ENCODE peak calls at places on chromosomes 2 and 18, in four cellular contexts. L is HepG2, M is A549, V is K562. K is an unnamed sample.

GRCh38 chr2:228658998-228659397 is 477.5 kb upstream of the SPHKAP start:
- DNase-seq in L (no peak), M (no peak), V (no peak), K (no peak)

GRCh38 chr18:13541621-13542519 is 184.5 kb downstream of the FAM210A start:
- DNase-seq in L (peak; percentile 98), M (peak; percentile 31), V (no peak), K (no peak)

GRCh38 chr2:46985512-46985911 is 69.9 kb upstream of the MCFD2 start:
- DNase-seq in L (no peak), M (peak; percentile 41), V (no peak), K (no peak)

GRCh38 chr18:49859006-49859359 is 45.6 kb upstream of the ACAA2 start:
- DNase-seq in L (no peak), M (no peak), V (no peak), K (no peak)

GRCh38 chr2:60337142-60337497 is 216.3 kb downstream of the BCL11A start:
- DNase-seq in L (no peak), M (no peak), V (peak; percentile 8), K (no peak)

GRCh38 chr18:50644807-50645206 is 84.9 kb downstream of the MAPK4 start:
- DNase-seq in L (peak; percentile 33), M (peak; percentile 39), V (peak; percentile 21), K (no peak)

GRCh38 chr2:216683846-216684245 is 11.5 kb downstream of the IGFBP5 start:
- DNase-seq in L (peak; percentile 61), M (peak; percentile 66), V (no peak), K (no peak)

GRCh38 chr2:107338571-107338970 is 452.6 kb upstream of the ST6GAL2 start:
- DNase-seq in L (no peak), M (no peak), V (no peak), K (no peak)

GRCh38 chr2:215409331-215410127 is 26.3 kb downstream of the FN1 start:
- DNase-seq in L (no peak), M (no peak), V (no peak), K (no peak)

GRCh38 chr2:174753038-174753633 is 11.1 kb downstream of the CHRNA1 start:
- DNase-seq in L (no peak), M (no peak), V (no peak), K (peak; percentile 27)

GRCh38 chr2:221203138-221203537 is 369.0 kb downstream of the EPHA4 start:
- DNase-seq in L (no peak), M (no peak), V (no peak), K (peak; percentile 20)

GRCh38 chr2:76700894-76701293 is 821.3 kb downstream of the LRRTM4 start:
- DNase-seq in L (no peak), M (no peak), V (no peak), K (no peak)

GRCh38 chr2:114862234-114862633 is 419.8 kb downstream of the DPP10 start:
- DNase-seq in L (no peak), M (no peak), V (no peak), K (no peak)

GRCh38 chr2:134281815-134282419 is 28.0 kb downstream of the MGAT5 start:
- DNase-seq in L (no peak), M (no peak), V (no peak), K (no peak)

GRCh38 chr2:236168110-236169067 is at the start of gene GBX2:
- DNase-seq in L (no peak), M (peak; percentile 89), V (peak; percentile 94), K (no peak)
- TF ChIP-seq POLR2AphosphoS2 in L (no peak), M (no peak), V (no peak), K (no peak)

DNA sequence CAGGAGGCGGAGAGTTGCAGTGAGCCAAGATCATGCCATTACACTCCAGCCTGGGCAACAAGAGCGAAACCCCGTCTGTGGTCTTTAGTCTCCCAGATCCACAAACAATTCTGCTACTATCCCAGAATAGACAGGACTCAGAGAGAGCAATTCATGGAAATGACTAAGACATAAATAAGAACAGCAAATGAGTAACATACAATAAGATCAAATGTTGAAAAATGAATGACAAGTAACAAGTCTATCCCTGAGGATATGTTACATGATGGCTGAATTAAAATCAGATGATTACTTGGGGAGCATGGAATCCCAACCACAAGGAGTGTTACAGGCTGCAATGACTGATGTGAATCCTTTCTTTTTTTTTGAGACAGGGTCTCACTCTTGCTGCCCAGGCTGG is 10.3 kb downstream of the ARL5A start:
- DNase-seq in L (no peak), M (no peak), V (no peak), K (no peak)
- TF ChIP-seq POLR2AphosphoS2 in L (no peak), M (no peak), V (no peak), K (no peak)

GRCh38 chr18:26421503-26421902 is 126.8 kb downstream of the KCTD1 start:
- DNase-seq in L (no peak), M (no peak), V (no peak), K (no peak)
- TF ChIP-seq POLR2AphosphoS2 in L (no peak), M (no peak), V (no peak), K (no peak)

DNA sequence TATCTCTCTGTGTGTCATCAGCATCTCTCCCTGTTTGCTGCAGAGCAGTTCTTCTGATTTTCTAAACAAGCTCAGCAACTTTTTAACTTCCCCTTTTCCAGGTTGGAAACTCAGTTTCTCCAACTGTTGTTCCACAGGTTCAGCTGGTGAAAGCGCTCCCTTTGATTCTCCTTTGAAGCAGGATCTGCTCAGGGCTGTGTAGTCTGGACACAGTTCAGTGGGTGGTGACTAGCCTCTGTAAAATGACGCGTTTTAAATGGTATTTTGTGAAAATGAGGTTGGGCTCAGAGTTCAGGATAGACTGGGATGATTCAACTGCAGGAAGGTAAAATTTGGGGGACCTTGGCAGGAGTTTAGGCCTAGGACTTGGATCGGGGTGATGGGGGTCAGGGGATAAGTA is 106.4 kb downstream of the TRIM43 start:
- DNase-seq in L (no peak), M (no peak), V (no peak), K (no peak)
- TF ChIP-seq POLR2AphosphoS2 in L (no peak), M (no peak), V (no peak), K (no peak)

DNA sequence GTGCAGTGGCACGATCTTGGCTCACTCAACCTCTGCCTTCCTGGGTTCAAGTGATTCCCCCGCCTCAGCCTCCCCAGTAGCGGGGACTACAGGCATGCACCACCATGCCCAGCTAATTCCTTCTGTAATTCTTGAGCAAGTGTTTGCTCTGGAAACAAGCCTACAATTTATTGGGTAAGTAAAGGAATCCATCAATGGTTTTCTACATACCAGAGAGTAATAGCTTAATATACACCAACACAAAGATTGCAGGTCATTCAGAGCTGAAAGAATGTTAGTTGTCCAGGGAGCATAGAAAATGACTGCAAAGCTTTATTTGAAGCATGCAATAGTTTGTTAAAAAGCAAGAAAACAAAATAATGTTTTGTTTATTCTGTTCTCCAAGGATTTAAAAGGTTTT is 5.6 kb downstream of the IDH1 start:
- DNase-seq in L (no peak), M (no peak), V (no peak), K (no peak)
- TF ChIP-seq POLR2AphosphoS2 in L (no peak), M (no peak), V (no peak), K (no peak)

DNA sequence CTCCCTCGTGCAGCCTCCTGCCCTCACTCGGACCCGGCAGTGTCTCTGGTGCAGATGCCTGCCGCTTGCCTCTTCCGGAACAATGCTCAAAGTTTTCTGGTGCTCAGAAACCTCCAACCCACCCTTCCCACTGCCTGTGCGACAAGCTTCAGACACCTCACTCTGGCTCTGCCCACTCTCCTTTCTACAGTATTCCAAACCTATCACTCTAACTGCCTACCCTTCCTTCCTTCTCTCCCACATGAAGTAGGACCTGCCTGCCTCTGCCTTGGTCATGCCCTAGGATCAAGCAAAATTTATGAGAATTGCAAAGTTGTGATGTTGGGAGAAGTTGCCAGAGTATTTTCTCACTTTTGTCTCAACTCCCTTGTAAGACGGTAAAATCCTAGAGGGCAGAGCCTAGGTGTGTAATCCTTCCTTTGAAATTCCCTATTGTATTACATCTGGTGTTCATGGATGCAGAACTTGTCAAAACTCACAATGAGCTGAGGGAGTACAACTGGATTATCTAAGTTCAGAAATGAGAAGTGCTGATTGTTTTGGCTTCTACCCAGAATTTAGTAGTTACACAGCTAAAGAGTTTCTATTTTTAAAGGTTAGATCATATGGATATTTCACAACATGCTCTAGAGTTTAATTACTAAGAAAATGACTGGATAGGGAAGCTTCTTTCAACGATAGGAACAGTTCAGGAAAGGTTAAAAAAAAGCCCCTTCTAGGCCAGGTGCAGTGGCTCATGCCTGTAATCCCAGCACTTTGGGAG is 7.2 kb downstream of the NPC1 start:
- DNase-seq in L (no peak), M (no peak), V (no peak), K (no peak)
- TF ChIP-seq POLR2AphosphoS2 in L (no peak), M (no peak), V (no peak), K (no peak)

DNA sequence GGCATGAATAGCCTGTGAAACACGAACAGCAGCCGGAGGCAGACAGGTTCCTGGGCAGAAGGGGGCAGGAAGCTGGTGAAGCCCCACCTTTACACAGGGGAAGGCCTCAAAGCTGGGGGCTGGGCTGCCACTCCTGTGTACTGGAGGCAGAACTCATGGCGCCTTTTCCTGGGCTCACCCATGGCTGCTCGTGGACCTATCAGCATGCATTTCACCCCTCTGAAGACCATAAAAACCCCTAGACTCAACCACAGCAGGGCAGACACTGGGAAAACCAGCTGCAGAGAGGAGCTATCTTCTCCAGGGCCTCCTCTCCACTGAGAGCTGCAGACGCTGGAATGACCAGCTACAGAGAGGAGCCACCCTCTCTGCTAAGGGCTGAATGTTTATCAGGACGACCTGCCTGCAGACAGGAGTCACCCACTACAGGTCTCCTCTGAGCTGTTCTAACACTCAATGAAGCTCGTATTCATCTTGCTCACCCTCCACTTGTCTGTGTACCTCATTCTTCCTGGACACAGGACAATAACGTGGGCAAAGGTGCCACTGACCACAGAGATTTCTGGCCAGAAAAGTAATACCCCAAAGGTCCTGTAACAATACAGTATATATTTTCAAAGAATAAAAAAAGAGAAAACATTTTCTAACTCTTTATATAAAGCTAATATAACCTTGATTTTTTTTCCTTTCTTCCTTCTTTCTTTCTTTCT is 18.9 kb upstream of the CCDC88A start:
- DNase-seq in L (peak; percentile 12), M (no peak), V (no peak), K (no peak)
- TF ChIP-seq POLR2AphosphoS2 in L (no peak), M (no peak), V (no peak), K (no peak)

GRCh38 chr2:230172852-230173251 is 46.9 kb downstream of the SP110 start:
- DNase-seq in L (no peak), M (no peak), V (no peak), K (no peak)

GRCh38 chr2:230174466-230174865 is 45.3 kb downstream of the SP110 start:
- DNase-seq in L (no peak), M (no peak), V (no peak), K (no peak)

GRCh38 chr2:230166557-230167170 is 53.1 kb downstream of the SP110 start:
- DNase-seq in L (no peak), M (no peak), V (no peak), K (no peak)

GRCh38 chr2:230172156-230172555 is 47.6 kb downstream of the SP110 start:
- DNase-seq in L (no peak), M (no peak), V (no peak), K (no peak)

DNA sequence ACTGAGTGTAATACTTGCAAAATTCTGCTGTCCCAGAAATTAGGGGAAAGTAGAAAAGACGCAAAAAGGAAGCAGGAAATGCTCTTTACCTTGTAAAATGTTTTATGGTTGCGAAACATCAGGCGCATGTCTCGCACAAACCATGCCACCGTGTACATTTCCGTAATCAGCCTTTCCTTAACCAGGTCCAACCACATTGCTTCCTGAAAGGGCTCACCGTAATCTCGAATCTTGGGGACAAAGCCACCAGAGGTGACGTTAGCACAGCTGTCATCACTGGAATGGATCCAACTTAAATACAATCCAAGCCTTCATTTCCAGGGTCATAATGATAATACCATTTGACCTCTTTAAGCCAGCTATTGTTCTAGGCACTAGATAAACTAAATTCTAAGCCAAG is 49.3 kb downstream of the SP110 start:
- DNase-seq in L (no peak), M (no peak), V (no peak), K (no peak)
- TF ChIP-seq POLR2AphosphoS2 in L (no peak), M (no peak), V (no peak), K (no peak)